ENCODE peak calls at places on chromosomes 4 and X, in ten cellular contexts. R, V, Q, H, P, E, X, B, N and C are unnamed samples.

GRCh38 chrX:47854474-47854873 is 17.8 kb downstream of the ZNF81 start:
- DNase-seq in R (peak; percentile 57), V (peak; percentile 42), Q (peak; percentile 55), H (peak; percentile 47), P (no peak), E (peak; percentile 36), X (peak; percentile 6), B (no peak), N (no peak), C (no peak)

GRCh38 chr4:2785613-2786012 is 7.3 kb upstream of the SH3BP2 start:
- DNase-seq in R (no peak), V (peak; percentile 10), Q (peak; percentile 34), H (no peak), P (peak; percentile 75), E (no peak), X (no peak), B (no peak), N (no peak), C (no peak)

GRCh38 chr4:62170235-62170634 is 970.1 kb downstream of the ADGRL3 start:
- DNase-seq in R (no peak), V (no peak), Q (no peak), H (no peak), P (no peak), E (no peak), X (no peak), B (no peak), N (no peak), C (no peak)

GRCh38 chrX:40012800-40013682 is 84.7 kb downstream of the BCOR start:
- DNase-seq in R (peak; percentile 71), V (peak; percentile 64), Q (peak; percentile 64), H (peak; percentile 74), P (peak; percentile 77), E (peak; percentile 64), X (no peak), B (no peak), N (no peak), C (no peak)

GRCh38 chr4:121484633-121485032 is 103.8 kb upstream of the QRFPR start:
- DNase-seq in R (no peak), V (peak; percentile 41), Q (peak; percentile 86), H (peak; percentile 75), P (peak; percentile 58), E (peak; percentile 73), X (no peak), B (no peak), N (peak; percentile 32), C (peak; percentile 7)

GRCh38 chrX:132786217-132786616 is 172.2 kb downstream of the HS6ST2 start:
- DNase-seq in R (no peak), V (no peak), Q (peak; percentile 13), H (no peak), P (no peak), E (peak; percentile 28), X (no peak), B (no peak), N (no peak), C (no peak)

GRCh38 chr4:77177196-77177595 is 20.2 kb downstream of the CCNG2 start:
- DNase-seq in R (no peak), V (no peak), Q (no peak), H (no peak), P (no peak), E (peak; percentile 48), X (no peak), B (peak; percentile 53), N (no peak), C (no peak)

GRCh38 chr4:147570616-147571015 is 46.6 kb upstream of the TMEM184C start:
- DNase-seq in R (no peak), V (no peak), Q (peak; percentile 73), H (peak; percentile 71), P (no peak), E (peak; percentile 65), X (no peak), B (no peak), N (no peak), C (no peak)

GRCh38 chr4:46270986-46271596 is 118.8 kb downstream of the GABRA2 start:
- DNase-seq in R (no peak), V (no peak), Q (peak; percentile 52), H (no peak), P (peak; percentile 35), E (peak; percentile 32), X (no peak), B (no peak), N (no peak), C (no peak)

GRCh38 chr4:74536557-74536956 is 91.6 kb downstream of the AREG start:
- DNase-seq in R (no peak), V (no peak), Q (peak; percentile 68), H (peak; percentile 61), P (no peak), E (peak; percentile 52), X (no peak), B (no peak), N (no peak), C (no peak)

GRCh38 chrX:24294619-24295018 is 19.2 kb downstream of the SUPT20HL2 start:
- DNase-seq in R (peak; percentile 56), V (no peak), Q (peak; percentile 45), H (peak; percentile 20), P (no peak), E (no peak), X (peak; percentile 34), B (no peak), N (no peak), C (no peak)

GRCh38 chr4:6781561-6781960 is 966 bp upstream of the KIAA0232 start:
- DNase-seq in R (no peak), V (no peak), Q (no peak), H (no peak), P (no peak), E (no peak), X (no peak), B (no peak), N (no peak), C (no peak)

GRCh38 chr4:184289179-184289535 is 71.5 kb upstream of the ENPP6 start:
- DNase-seq in R (no peak), V (no peak), Q (no peak), H (no peak), P (no peak), E (no peak), X (no peak), B (no peak), N (no peak), C (no peak)

GRCh38 chr4:185082549-185082948 is 60.5 kb upstream of the SLC25A4 start:
- DNase-seq in R (no peak), V (no peak), Q (no peak), H (no peak), P (no peak), E (peak; percentile 9), X (no peak), B (no peak), N (no peak), C (no peak)

GRCh38 chrX:103674531-103675454 is 11.7 kb downstream of the MORF4L2 start:
- DNase-seq in R (no peak), V (no peak), Q (no peak), H (no peak), P (no peak), E (no peak), X (no peak), B (no peak), N (no peak), C (no peak)

GRCh38 chr4:168451744-168452394 is 28.4 kb downstream of the DDX60L start:
- DNase-seq in R (no peak), V (no peak), Q (peak; percentile 89), H (peak; percentile 56), P (no peak), E (peak; percentile 63), X (no peak), B (no peak), N (no peak), C (no peak)

GRCh38 chr4:81207793-81208192 is 7.2 kb downstream of the PRKG2 start:
- DNase-seq in R (no peak), V (no peak), Q (peak; percentile 93), H (peak; percentile 95), P (no peak), E (peak; percentile 95), X (no peak), B (no peak), N (peak; percentile 98), C (peak; percentile 77)

DNA sequence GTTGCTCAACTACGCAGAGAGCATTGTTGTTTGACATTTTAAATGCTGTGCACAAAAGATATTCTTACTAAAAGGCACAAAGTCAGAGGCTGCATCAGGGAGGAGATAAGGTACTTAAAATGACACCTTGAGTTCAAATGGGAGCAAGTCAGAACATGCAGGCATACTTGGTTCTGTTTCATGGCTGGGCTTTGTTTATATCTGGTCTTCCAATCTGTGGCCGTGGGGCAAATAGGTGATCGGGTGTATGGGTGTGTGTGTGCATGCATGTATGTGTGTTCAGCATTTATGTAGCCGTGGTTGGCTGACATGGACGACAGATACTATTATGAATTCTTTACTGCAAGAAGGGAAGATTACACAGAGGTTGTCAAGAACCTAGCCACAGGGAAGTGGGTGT is 106.1 kb downstream of the RASL11B start:
- DNase-seq in R (no peak), V (no peak), Q (no peak), H (no peak), P (no peak), E (no peak), X (no peak), B (no peak), N (no peak), C (no peak)
- TF ChIP-seq CTCF in R (no peak), V (no peak), Q (no peak), H (no peak), P (no peak), E (no peak), X (no peak), B (no peak), N (no peak), C (no peak)

GRCh38 chrX:17700976-17701375 is 36.3 kb upstream of the SCML1 start:
- DNase-seq in R (no peak), V (no peak), Q (no peak), H (no peak), P (no peak), E (no peak), X (no peak), B (no peak), N (no peak), C (no peak)

GRCh38 chrX:17692709-17693346 is 44.5 kb upstream of the SCML1 start:
- DNase-seq in R (no peak), V (no peak), Q (peak; percentile 57), H (peak; percentile 30), P (no peak), E (peak; percentile 71), X (no peak), B (no peak), N (no peak), C (no peak)

GRCh38 chrX:17697191-17697590 is 40.1 kb upstream of the SCML1 start:
- DNase-seq in R (no peak), V (no peak), Q (peak; percentile 58), H (peak; percentile 9), P (no peak), E (peak; percentile 25), X (no peak), B (no peak), N (no peak), C (no peak)
- TF ChIP-seq CTCF in R (no peak), V (peak; percentile 24), Q (no peak), H (no peak), P (no peak), E (no peak), X (peak; percentile 44), B (peak; percentile 18), N (peak; percentile 10), C (no peak)

GRCh38 chr4:55948726-55949479 is at the start of gene CEP135:
- DNase-seq in R (peak; percentile 91), V (peak; percentile 97), Q (peak; percentile 96), H (peak; percentile 88), P (peak; percentile 97), E (peak; percentile 93), X (peak; percentile 93), B (peak; percentile 71), N (peak; percentile 66), C (no peak)
- TF ChIP-seq CTCF in R (peak; percentile 87), V (peak; percentile 71), Q (peak; percentile 75), H (peak; percentile 81), P (peak; percentile 96), E (peak; percentile 69), X (peak; percentile 99), B (peak; percentile 75), N (peak; percentile 84), C (peak; percentile 97)

GRCh38 chr4:91319869-91320268 is 983.9 kb upstream of the GRID2 start:
- DNase-seq in R (no peak), V (no peak), Q (no peak), H (no peak), P (no peak), E (no peak), X (no peak), B (no peak), N (no peak), C (no peak)
- TF ChIP-seq CTCF in R (no peak), V (no peak), Q (no peak), H (no peak), P (no peak), E (no peak), X (no peak), B (no peak), N (no peak), C (no peak)